ENCODE peak calls at places on chromosomes 7 and 10, in six cellular contexts. D, P, H, Q, X and R are unnamed samples.

GRCh38 chr7:115763347-115763746 is 267.2 kb downstream of the TFEC start:
- DNase-seq in X (no peak), Q (no peak), H (no peak), P (no peak), D (no peak), R (no peak)

GRCh38 chr7:80790877-80791276 is 128.0 kb downstream of the SEMA3C start:
- DNase-seq in X (no peak), Q (peak), H (no peak), P (no peak), D (no peak), R (no peak)

GRCh38 chr7:66921918-66922486 is 977 bp downstream of the TMEM248 start:
- DNase-seq in D (peak), X (peak), P (peak), H (no peak), Q (peak), R (no peak)

GRCh38 chr7:40356312-40356711 is 221.5 kb downstream of the SUGCT start:
- DNase-seq in H (no peak), P (no peak), Q (no peak), D (no peak), X (no peak), R (no peak)

GRCh38 chr7:155496267-155497005 is 38.5 kb downstream of the EN2 start:
- DNase-seq in X (no peak), H (no peak), Q (no peak), P (no peak), D (no peak), R (no peak)

GRCh38 chr10:6396652-6397051 is 183.4 kb downstream of the PRKCQ start:
- DNase-seq in Q (no peak), P (no peak), X (no peak), H (no peak), D (no peak), R (no peak)

GRCh38 chr10:77422491-77423338 is 214.9 kb downstream of the KCNMA1 start:
- DNase-seq in H (no peak), D (no peak), P (no peak), X (no peak), Q (peak), R (no peak)

GRCh38 chr7:155183655-155184054 is 113.5 kb downstream of the HTR5A start:
- DNase-seq in P (no peak), Q (no peak), H (no peak), D (no peak), X (no peak), R (no peak)

GRCh38 chr10:125189162-125189561 is 28.8 kb upstream of the CTBP2 start:
- DNase-seq in P (no peak), X (no peak), D (no peak), Q (no peak), H (no peak), R (no peak)

GRCh38 chr7:40717242-40717641 is 582.4 kb downstream of the SUGCT start:
- DNase-seq in Q (peak), X (peak), H (no peak), D (no peak), P (no peak), R (peak)

GRCh38 chr10:53534428-53534827 is 761.8 kb upstream of the MBL2 start:
- DNase-seq in P (no peak), Q (no peak), X (no peak), H (no peak), D (no peak), R (no peak)

GRCh38 chr7:6306471-6306870 is 34.0 kb upstream of the CYTH3 start:
- DNase-seq in Q (no peak), D (no peak), X (peak), P (no peak), H (peak), R (peak)

GRCh38 chr7:94223375-94224084 is 171.2 kb upstream of the COL1A2 start:
- DNase-seq in P (no peak), D (no peak), Q (no peak), H (peak), X (no peak), R (peak)

GRCh38 chr7:155412416-155413253 is 45.3 kb upstream of the EN2 start:
- DNase-seq in Q (peak), X (peak), D (peak), P (no peak), H (peak), R (peak)

GRCh38 chr7:103887853-103888602 is 101.4 kb downstream of the RELN start:
- DNase-seq in Q (no peak), X (peak), D (peak), P (no peak), H (no peak), R (no peak)

GRCh38 chr10:108465871-108466641 is 1301.5 kb upstream of the SORCS1 start:
- DNase-seq in D (no peak), P (no peak), X (no peak), H (no peak), Q (peak), R (no peak)

GRCh38 chr10:130012129-130012528 is 48.1 kb upstream of the EBF3 start:
- DNase-seq in D (no peak), H (no peak), Q (no peak), P (no peak), X (no peak), R (no peak)

GRCh38 chr7:121302214-121302745 is 26.5 kb upstream of the WNT16 start:
- DNase-seq in P (no peak), X (no peak), H (peak), Q (no peak), D (no peak), R (peak)

GRCh38 chr10:132885451-132886210 is 56.7 kb downstream of the CFAP46 start:
- DNase-seq in X (no peak), Q (no peak), P (no peak), D (no peak), H (no peak), R (no peak)

GRCh38 chr7:75985518-75986146 is 8.8 kb downstream of the TMEM120A start:
- DNase-seq in D (peak), P (no peak), Q (peak), H (no peak), X (no peak), R (no peak)

GRCh38 chr7:140526901-140527664 is 47.8 kb upstream of the MKRN1 start:
- DNase-seq in D (no peak), H (no peak), P (no peak), Q (no peak), X (no peak), R (no peak)

GRCh38 chr7:22427855-22428254 is 70.9 kb upstream of the RAPGEF5 start:
- DNase-seq in Q (no peak), X (no peak), P (no peak), D (no peak), H (no peak), R (no peak)

GRCh38 chr7:17994079-17994478 is 33.6 kb downstream of the PRPS1L1 start:
- DNase-seq in D (no peak), P (no peak), H (no peak), Q (no peak), X (no peak), R (no peak)

GRCh38 chr10:73937333-73938020 is 26.5 kb downstream of the PLAU start:
- DNase-seq in Q (no peak), D (no peak), P (no peak), H (no peak), X (no peak), R (no peak)

GRCh38 chr10:133089461-133089800 is 1.7 kb downstream of the ADGRA1 start:
- DNase-seq in D (no peak), X (no peak), H (no peak), P (no peak), Q (no peak), R (no peak)

GRCh38 chr10:79995979-79996629 is 47.2 kb upstream of the SFTPD start:
- DNase-seq in P (no peak), X (no peak), H (no peak), Q (no peak), D (no peak), R (no peak)

GRCh38 chr7:14835399-14835798 is 67.2 kb downstream of the DGKB start:
- DNase-seq in Q (no peak), P (no peak), D (no peak), H (no peak), X (no peak), R (no peak)
- TF ChIP-seq SIN3A in Q (no peak), P (no peak), D (no peak), H (no peak), X (no peak), R (no peak)

GRCh38 chr7:129914536-129915272 is 38.1 kb downstream of the UBE2H start:
- DNase-seq in X (no peak), Q (no peak), D (no peak), H (no peak), P (no peak), R (no peak)
- TF ChIP-seq REST in X (no peak), Q (no peak), D (no peak), H (no peak), P (no peak), R (no peak)

DNA sequence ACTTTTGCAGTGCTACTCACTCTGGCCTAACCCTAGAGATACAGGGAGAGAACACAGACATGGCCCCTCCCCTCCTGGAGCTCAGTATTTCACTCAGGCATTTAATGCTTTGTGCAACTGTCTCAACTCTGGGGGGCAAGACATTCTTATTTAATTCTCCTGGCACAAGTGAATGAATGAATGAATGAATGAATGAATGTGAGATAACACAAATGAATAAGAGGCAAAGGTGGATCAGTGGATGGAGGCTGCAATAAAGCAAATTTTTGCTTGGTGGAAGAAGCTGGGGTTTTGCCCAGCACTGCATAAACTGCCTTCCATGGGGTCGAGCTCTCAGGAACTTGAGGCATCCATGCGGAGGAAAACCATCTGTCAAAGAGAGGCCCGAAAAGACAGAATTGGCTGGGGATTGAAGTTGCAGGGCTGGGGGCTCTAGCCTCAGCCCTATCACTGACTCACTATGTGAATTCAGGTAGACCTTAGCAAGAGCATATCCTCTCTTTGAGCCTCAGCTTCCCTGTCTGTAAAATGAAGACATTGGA is 441.4 kb upstream of the ZMIZ1 start:
- DNase-seq in H (no peak), P (no peak), D (no peak), X (no peak), Q (no peak), R (no peak)
- TF ChIP-seq POLR2AphosphoS5 in H (no peak), P (no peak), D (no peak), X (no peak), Q (no peak), R (no peak)

GRCh38 chr7:100856871-100857282 is 4.4 kb downstream of the SLC12A9 start:
- DNase-seq in Q (no peak), H (no peak), D (no peak), X (no peak), P (no peak), R (no peak)
- TF ChIP-seq SIN3A in Q (no peak), H (no peak), D (no peak), X (no peak), P (no peak), R (no peak)